ENCODE peak calls at places on chromosomes 4 and X, in five cellular contexts. W is tibial nerve, V is transverse colon, D is right atrium auricular region, J is heart right ventricle. S is an unnamed sample. For H3K4me1, the result is how much of the 10 kb centered on the place peaks cover.

GRCh38 chrX:53324803-53325202 is 43.4 kb upstream of the IQSEC2 start:
- DNase-seq in W (no peak), V (no peak), D (no peak), J (no peak), S (no peak)

GRCh38 chrX:13265549-13266132 is 54.2 kb downstream of the ATXN3L start:
- DNase-seq in W (no peak), V (no peak), D (no peak), J (no peak), S (no peak)

GRCh38 chr4:122221322-122221721 is 69.2 kb downstream of the BLTP1 start:
- DNase-seq in W (no peak), V (no peak), D (no peak), J (no peak), S (no peak)

GRCh38 chrX:110558406-110558805 is 199.8 kb downstream of the RTL9 start:
- DNase-seq in W (no peak), V (no peak), D (no peak), J (no peak), S (no peak)

GRCh38 chrX:7582191-7582590 is 260.8 kb upstream of the VCX start:
- DNase-seq in W (no peak), V (no peak), D (no peak), J (no peak), S (no peak)

GRCh38 chrX:20514358-20514757 is 247.6 kb upstream of the RPS6KA3 start:
- DNase-seq in W (no peak), V (no peak), D (no peak), J (no peak), S (no peak)

GRCh38 chr4:128394778-128395177 is 107.2 kb upstream of the PGRMC2 start:
- DNase-seq in W (no peak), V (no peak), D (no peak), J (no peak), S (no peak)

GRCh38 chr4:68581382-68582338 is 5.5 kb upstream of the UGT2B17 start:
- DNase-seq in W (no peak), V (no peak), D (no peak), J (no peak), S (no peak)

GRCh38 chrX:115093206-115093605 is 75.8 kb upstream of the IL13RA2 start:
- DNase-seq in W (no peak), V (no peak), D (no peak), J (no peak), S (no peak)

DNA sequence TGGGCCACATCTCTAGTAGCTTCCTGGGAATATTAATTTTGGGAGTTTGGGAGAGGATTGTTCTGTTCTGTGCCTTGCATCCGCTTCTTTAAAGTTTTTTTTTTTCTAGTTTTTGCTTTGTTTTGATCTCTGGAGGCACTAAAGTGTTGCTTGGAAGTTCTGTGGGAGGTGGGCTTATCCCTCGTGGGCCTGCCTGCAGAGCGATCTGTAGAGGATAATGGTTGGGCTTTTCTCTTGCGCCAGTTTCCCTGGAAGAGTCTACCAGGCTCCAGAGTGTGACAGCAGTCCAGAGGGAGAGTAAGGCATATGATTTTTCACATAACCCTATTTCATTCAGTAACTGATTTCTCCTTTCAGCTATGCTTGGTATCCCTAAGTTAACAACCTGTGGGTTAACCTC is 50.6 kb downstream of the STOX2 start:
- DNase-seq in W (no peak), V (no peak), D (no peak), J (no peak), S (no peak)
- TF ChIP-seq CTCF in W (no peak), V (no peak), D (no peak), J (no peak), S (no peak)

GRCh38 chrX:17081535-17081934 is 135.1 kb downstream of the REPS2 start:
- DNase-seq in W (no peak), V (no peak), D (no peak), J (no peak), S (no peak)
- H3K4me1 ChIP-seq in W (under half), V (under half), D (under half), J (under half), S (under half)

GRCh38 chr4:95000076-95000648 is 242.4 kb downstream of the BMPR1B start:
- DNase-seq in W (no peak), V (no peak), D (no peak), J (no peak), S (no peak)

DNA sequence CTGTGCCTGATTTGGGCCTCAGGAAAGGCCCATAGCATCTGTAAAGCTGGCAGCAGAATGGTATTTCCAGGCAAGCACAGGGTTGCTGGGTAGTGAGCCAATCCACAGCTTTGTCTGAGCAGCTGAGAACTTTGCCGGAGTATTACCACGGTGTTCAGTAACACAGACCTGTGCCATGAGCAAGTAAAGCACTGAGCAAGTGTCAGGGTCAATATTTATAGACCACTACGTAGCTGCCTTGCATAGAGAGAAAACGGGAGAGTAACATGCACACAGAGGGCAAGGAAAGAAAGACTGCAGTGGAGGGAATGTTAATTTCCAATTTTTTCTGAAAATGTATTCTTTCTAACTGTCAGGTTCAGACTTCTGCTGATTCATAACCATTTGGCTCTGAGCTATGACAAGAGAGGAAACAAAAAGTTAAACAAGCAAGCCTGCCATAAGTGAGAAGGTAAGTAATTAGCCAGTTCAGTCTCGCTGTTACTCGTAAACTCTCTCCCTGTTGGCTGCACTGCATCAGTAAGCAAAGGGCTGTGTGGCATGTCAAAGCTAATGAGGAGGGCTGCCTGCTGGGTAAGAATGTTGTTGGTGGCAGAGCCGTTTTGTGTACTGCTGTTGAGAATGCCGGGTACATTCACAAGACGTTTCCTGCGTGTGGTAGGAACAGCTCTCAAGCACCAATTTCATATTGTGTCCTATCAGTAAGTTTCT is 238.1 kb downstream of the BMPR1B start:
- DNase-seq in W (no peak), V (no peak), D (no peak), J (peak), S (peak)
- H3K27ac ChIP-seq in W (no peak), V (no peak), D (no peak), J (peak), S (peak)

DNA sequence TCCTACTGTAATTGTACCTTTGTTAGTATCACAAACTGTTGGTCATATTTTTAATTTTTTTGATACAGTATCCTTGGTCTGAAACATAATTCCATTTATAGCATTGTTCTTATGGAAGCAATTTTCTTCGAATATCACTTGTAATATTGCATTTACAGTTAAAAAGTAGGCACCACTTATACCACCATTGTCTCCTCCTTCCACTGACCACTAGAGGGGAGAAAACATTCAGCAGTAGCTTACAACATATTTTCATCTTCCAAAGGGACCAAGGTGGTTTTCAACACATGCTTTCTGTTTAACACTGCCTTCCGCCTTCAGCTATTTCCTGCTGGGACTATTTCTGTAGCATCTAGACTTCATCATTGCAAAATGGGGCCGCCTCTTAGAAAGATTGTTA is 146.2 kb downstream of the COL4A6 start:
- DNase-seq in W (no peak), V (no peak), D (no peak), J (no peak), S (no peak)
- TF ChIP-seq CTCF in W (no peak), V (no peak), D (no peak), J (no peak), S (no peak)

GRCh38 chr4:140099993-140100392 is 54.0 kb downstream of the MAML3 start:
- DNase-seq in W (no peak), V (peak), D (peak), J (peak), S (peak)

GRCh38 chr4:140096921-140097320 is 57.1 kb downstream of the MAML3 start:
- DNase-seq in W (no peak), V (no peak), D (no peak), J (no peak), S (no peak)

GRCh38 chr4:140097572-140097971 is 56.4 kb downstream of the MAML3 start:
- DNase-seq in W (no peak), V (no peak), D (no peak), J (no peak), S (no peak)

GRCh38 chr4:140096483-140096861 is 57.5 kb downstream of the MAML3 start:
- DNase-seq in W (no peak), V (no peak), D (no peak), J (no peak), S (no peak)

DNA sequence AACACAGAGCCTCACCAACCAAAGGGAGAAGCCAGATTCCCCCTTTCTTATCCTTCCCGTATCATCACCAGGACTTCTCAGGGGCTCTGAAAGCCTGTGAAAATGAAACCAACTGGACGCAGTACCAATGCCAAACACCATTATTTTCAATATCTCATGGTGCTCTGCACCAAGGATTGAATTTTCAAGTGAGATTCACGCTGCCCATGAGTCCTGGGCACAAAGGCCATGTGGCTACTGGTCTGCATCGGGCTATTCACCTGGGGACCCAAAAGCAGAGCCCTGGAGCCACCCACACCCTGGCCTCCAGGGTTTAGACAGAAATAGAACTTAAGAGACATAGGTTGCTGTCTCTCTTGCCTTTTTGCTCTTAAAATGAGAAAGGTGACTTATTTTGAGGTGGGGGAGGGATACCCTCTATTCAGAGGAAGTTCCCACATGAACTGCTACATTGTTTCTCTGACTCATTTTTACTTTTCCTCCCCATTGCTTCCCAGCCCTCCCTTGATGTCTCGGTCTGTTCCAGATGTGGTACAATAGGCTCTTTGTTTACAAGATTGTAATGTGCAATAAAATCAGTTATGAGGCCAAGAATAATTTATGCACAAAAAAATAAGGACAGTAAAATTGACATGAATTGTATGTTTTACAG is 55.4 kb downstream of the MAML3 start:
- DNase-seq in W (no peak), V (no peak), D (no peak), J (peak), S (no peak)
- H3K4me1 ChIP-seq in W (half or more), V (under half), D (half or more), J (under half), S (under half)

GRCh38 chr4:105145913-105146285 is 777 bp upstream of the TET2 start:
- DNase-seq in W (no peak), V (peak), D (no peak), J (no peak), S (peak)
- H3K27ac ChIP-seq in W (peak), V (peak), D (peak), J (peak), S (peak)

GRCh38 chr4:108224628-108225053 is 55.9 kb upstream of the LEF1 start:
- DNase-seq in W (no peak), V (no peak), D (no peak), J (peak), S (no peak)
- TF ChIP-seq CTCF in W (no peak), V (no peak), D (no peak), J (no peak), S (no peak)

S was measured in heart left ventricle.